ENCODE peak calls at places on chromosome 14, in five cellular contexts. A is lower lobe of right lung, S is Panc1, N is pancreas, Q is left lung. H is an unnamed sample.

GRCh38 chr14:102930753-102931579 is 8.5 kb downstream of the AMN start:
- DNase-seq in N (no peak), S (no peak), Q (no peak), A (peak; percentile 49), H (peak; percentile 44)

GRCh38 chr14:51963164-51963733 is 26.1 kb upstream of the RTRAF start:
- DNase-seq in N (no peak), Q (no peak), A (no peak), S (no peak), H (no peak)

GRCh38 chr14:101657372-101657771 is 96.1 kb downstream of the DIO3 start:
- DNase-seq in S (no peak), A (no peak), Q (no peak), N (no peak), H (peak; percentile 2)

GRCh38 chr14:92740440-92740839 is 8.0 kb downstream of the LGMN start:
- DNase-seq in S (no peak), A (no peak), N (no peak), Q (no peak), H (no peak)

GRCh38 chr14:85991156-85991555 is 461.2 kb downstream of the FLRT2 start:
- DNase-seq in S (no peak), N (no peak), Q (no peak), A (no peak), H (peak; percentile 12)

GRCh38 chr14:94613720-94614644 is 1.8 kb downstream of the SERPINA3 start:
- DNase-seq in S (no peak), N (no peak), A (no peak), Q (no peak), H (no peak)

GRCh38 chr14:91369628-91370445 is 47.8 kb downstream of the CCDC88C start:
- DNase-seq in Q (peak; percentile 68), N (no peak), A (no peak), S (no peak), H (peak; percentile 70)

GRCh38 chr14:51094282-51094821 is 553 bp downstream of the TRIM9 start:
- DNase-seq in N (no peak), S (no peak), A (peak; percentile 49), Q (no peak), H (no peak)

GRCh38 chr14:95482967-95483842 is 33.2 kb downstream of the SYNE3 start:
- DNase-seq in A (peak; percentile 64), S (no peak), Q (peak; percentile 79), N (no peak), H (peak; percentile 84)

DNA sequence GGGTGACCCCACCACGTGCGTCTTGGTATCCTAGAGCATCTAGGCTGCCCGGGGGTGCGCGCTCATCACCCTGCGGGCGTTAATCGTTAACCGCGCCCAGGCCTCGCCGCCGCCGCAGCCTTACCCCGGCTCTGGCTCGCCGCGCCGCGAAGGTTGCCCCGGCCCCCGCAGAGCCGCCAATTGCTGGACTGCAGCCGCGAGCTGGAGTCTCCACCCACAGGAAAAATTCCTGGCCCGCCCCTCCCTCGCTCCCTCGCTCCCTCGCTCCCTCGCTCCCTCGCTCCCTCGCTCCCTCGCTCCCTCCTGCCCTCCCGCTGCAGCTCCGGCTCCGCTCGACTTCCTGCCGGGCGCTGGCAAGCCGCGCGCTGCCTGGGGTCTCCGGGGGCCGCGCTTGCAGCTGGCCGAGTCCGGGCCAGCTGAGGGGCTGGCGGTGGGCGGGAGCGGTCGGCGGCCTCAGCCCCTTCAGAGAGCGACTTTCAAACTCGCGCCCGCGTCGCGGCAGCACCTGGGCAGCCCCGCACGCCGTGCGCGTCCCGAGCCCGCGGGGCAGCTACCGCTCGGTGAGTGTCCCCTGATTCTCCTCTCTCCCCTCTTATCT is at the start of gene PLEKHG3:
- DNase-seq in Q (peak; percentile 85), S (no peak), N (peak; percentile 91), A (peak; percentile 84), H (peak; percentile 87)
- H3K4me3 ChIP-seq in Q (peak within 1 kb of the TSS; percentile 83), S (peak within 1 kb of the TSS; percentile 76), N (peak within 1 kb of the TSS; percentile 99), A (peak within 1 kb of the TSS; percentile 85), H (peak within 1 kb of the TSS; percentile 78)

GRCh38 chr14:99609245-99610117 is 5.5 kb upstream of the CCDC85C start:
- DNase-seq in Q (no peak), N (no peak), S (no peak), A (no peak), H (peak; percentile 59)
- TF ChIP-seq CTCF in Q (no peak), N (no peak), S (no peak), A (peak; percentile 39), H (peak; percentile 74)

GRCh38 chr14:77158175-77158908 is 16.8 kb upstream of the ZDHHC22 start:
- DNase-seq in A (no peak), Q (no peak), N (no peak), S (no peak), H (peak; percentile 65)

GRCh38 chr14:77155083-77155482 is 13.5 kb upstream of the ZDHHC22 start:
- DNase-seq in N (no peak), S (no peak), Q (no peak), A (no peak), H (no peak)

GRCh38 chr14:77154421-77154820 is 12.8 kb upstream of the ZDHHC22 start:
- DNase-seq in N (no peak), S (no peak), Q (no peak), A (no peak), H (no peak)

GRCh38 chr14:77161011-77161410 is 19.4 kb upstream of the ZDHHC22 start:
- DNase-seq in N (no peak), Q (no peak), A (no peak), S (no peak), H (no peak)

GRCh38 chr14:77157716-77158115 is 16.1 kb upstream of the ZDHHC22 start:
- DNase-seq in S (no peak), Q (no peak), N (no peak), A (no peak), H (no peak)
- H3K4me3 ChIP-seq in S (no peak overlapping the region), Q (no peak overlapping the region), N (no peak overlapping the region), A (no peak overlapping the region), H (no peak overlapping the region)

DNA sequence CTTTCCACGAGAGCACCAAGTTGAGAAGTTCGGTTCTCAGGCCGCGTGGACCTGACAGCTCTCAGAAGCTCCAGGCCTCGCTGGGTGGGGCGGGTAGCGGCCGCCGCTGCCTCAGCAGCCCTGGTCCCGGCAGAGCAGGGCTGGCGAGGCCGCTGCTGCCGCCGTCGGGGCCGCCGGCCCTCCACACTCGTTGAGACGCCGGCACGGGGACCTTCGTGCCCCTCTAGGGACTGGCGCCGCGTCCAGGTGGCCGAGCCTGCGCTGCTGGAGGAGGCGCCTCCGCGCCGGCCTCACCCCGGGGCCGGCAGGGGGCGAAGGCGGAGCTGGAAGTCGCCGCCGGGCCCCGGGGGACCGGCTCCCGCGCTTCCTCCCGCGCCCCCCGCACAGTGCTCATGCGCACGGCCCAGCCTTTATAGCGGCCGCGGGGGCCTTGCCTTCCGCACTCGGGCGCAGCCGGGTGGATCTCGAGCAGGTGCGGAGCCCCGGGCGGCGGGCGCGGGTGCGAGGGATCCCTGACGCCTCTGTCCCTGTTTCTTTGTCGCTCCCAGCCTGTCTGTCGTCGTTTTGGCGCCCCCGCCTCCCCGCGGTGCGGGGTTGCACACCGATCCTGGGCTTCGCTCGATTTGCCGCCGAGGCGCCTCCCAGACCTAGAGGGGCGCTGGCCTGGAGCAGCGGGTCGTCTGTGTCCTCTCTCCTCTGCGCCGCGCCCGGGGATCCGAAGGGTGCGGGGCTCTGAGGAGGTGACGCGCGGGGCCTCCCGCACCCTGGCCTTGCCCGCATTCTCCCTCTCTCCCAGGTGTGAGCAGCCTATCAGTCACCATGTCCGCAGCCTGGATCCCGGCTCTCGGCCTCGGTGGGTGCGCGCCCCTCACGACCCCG is at the start of gene COCH:
- DNase-seq in A (peak; percentile 47), S (no peak), N (peak; percentile 18), Q (no peak), H (no peak)
- TF ChIP-seq CTCF in A (peak; percentile 39), S (peak; percentile 58), N (peak; percentile 32), Q (no peak), H (no peak)

GRCh38 chr14:45633220-45633984 is 380.4 kb upstream of the MIS18BP1 start:
- DNase-seq in S (no peak), N (no peak), A (no peak), Q (no peak), H (peak; percentile 53)
- H3K4me3 ChIP-seq in S (no peak overlapping the region), N (no peak overlapping the region), A (no peak overlapping the region), Q (no peak overlapping the region), H (no peak overlapping the region)

GRCh38 chr14:61925043-61925442 is 162.8 kb downstream of the SNAPC1 start:
- DNase-seq in Q (no peak), S (no peak), N (no peak), A (no peak), H (peak; percentile 70)
- TF ChIP-seq CTCF in Q (no peak), S (peak; percentile 26), N (no peak), A (peak; percentile 8), H (peak; percentile 54)

DNA sequence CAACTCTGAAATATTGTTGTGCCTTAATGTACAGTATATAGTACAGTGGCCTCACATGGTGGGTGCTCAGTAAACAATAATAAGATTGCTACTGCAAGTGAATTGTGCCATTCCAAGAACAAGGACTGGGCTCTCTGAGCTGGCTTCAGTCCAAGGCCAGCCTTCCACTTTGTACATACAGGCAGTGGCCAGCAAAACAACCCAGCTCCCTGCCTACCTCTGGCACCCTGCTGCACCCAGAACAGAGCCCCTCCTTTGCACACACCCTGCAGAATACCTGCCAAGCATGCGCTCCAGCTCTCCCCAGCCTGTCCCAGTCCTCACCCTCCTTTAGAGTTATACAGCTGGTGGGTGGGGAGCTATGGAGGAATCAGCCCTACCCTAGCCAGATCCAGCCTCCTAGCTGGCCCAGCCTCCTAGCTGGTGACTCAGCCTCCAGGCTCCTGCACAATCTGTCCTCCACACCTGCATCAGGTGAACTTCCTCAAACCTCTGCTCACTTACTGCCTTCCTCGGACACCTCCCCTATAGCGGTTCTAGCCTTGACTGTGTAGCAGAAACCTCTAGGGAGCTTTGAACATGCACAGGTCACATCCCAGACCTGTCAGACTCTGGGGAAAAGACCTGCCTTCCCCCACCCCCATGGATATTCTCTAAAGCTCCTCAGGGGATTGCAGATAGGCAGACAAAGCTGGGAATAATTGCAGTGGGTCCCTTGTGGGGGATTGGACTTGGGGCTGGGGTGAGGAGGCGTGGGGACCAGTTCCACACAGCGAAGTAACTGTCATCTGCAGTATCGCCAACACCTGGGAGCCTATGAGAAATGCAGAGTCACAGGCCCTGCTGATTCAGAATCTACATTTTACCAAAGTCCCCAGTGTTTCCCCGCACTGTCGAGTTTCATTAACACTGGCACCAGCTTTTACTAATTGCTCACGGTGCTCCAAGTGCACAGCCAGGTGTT is 17.9 kb downstream of the ZDHHC22 start:
- DNase-seq in Q (peak; percentile 83), N (peak; percentile 92), A (peak; percentile 87), S (no peak), H (peak; percentile 97)
- H3K4me3 ChIP-seq in Q (no peak overlapping the region), N (no peak overlapping the region), A (no peak overlapping the region), S (no peak overlapping the region), H (peak overlapping the region; percentile 48)

GRCh38 chr14:76964695-76965094 is 63.8 kb downstream of the IRF2BPL start:
- DNase-seq in S (no peak), A (no peak), N (no peak), Q (no peak), H (no peak)

GRCh38 chr14:76967788-76968187 is 60.7 kb downstream of the IRF2BPL start:
- DNase-seq in N (no peak), A (no peak), Q (no peak), S (no peak), H (no peak)

GRCh38 chr14:76965232-76965631 is 63.3 kb downstream of the IRF2BPL start:
- DNase-seq in Q (no peak), N (no peak), A (no peak), S (no peak), H (no peak)

GRCh38 chr14:76966535-76966934 is 62.0 kb downstream of the IRF2BPL start:
- DNase-seq in A (no peak), Q (no peak), S (no peak), N (no peak), H (no peak)

GRCh38 chr14:76968621-76969063 is 59.9 kb downstream of the IRF2BPL start:
- DNase-seq in A (no peak), Q (no peak), S (no peak), N (peak; percentile 40), H (no peak)
- TF ChIP-seq CTCF in A (no peak), Q (no peak), S (no peak), N (no peak), H (no peak)

H was measured in epithelial cell of esophagus.